ENCODE peak calls at places on chromosome 14, in eight cellular contexts. Z is thyroid gland, O is uterus, N is sigmoid colon, A is adrenal gland, Y is heart left ventricle, J is body of pancreas, V is esophagus squamous epithelium. H is an unnamed sample.

GRCh38 chr14:60736494-60736893 is 1.9 kb downstream of the MNAT1 start:
- DNase-seq in V (no peak), Y (no peak), J (no peak), O (no peak), A (no peak), Z (no peak), N (no peak), H (no peak)

GRCh38 chr14:42222924-42223471 is 616.3 kb downstream of the LRFN5 start:
- DNase-seq in Y (peak), O (no peak), J (no peak), N (no peak), A (no peak), Z (peak), V (no peak), H (no peak)

GRCh38 chr14:95664046-95664445 is 22.2 kb upstream of the TCL1B start:
- DNase-seq in Z (no peak), Y (no peak), O (no peak), J (peak), V (no peak), N (no peak), A (peak), H (no peak)

GRCh38 chr14:104309657-104310369 is 171.4 kb downstream of the KIF26A start:
- DNase-seq in J (no peak), O (no peak), V (no peak), N (peak), Y (peak), A (peak), Z (no peak), H (peak)

GRCh38 chr14:61891251-61891650 is 129.0 kb downstream of the SNAPC1 start:
- DNase-seq in N (no peak), A (no peak), J (no peak), Y (no peak), O (no peak), V (no peak), Z (no peak), H (no peak)

GRCh38 chr14:77599894-77600293 is 16.5 kb downstream of the SPTLC2 start:
- DNase-seq in J (no peak), Y (no peak), O (no peak), A (no peak), V (no peak), Z (no peak), N (no peak), H (no peak)

GRCh38 chr14:61872452-61872851 is 110.2 kb downstream of the SNAPC1 start:
- DNase-seq in Z (no peak), O (no peak), Y (no peak), N (no peak), J (no peak), V (no peak), A (no peak), H (no peak)

GRCh38 chr14:94679941-94680340 is 67.8 kb downstream of the SERPINA3 start:
- DNase-seq in Z (no peak), N (peak), A (no peak), Y (no peak), V (no peak), J (no peak), O (peak), H (peak)

GRCh38 chr14:53306267-53306721 is 153.2 kb upstream of the DDHD1 start:
- DNase-seq in Y (peak), J (peak), O (peak), N (peak), V (no peak), A (peak), Z (peak), H (no peak)

GRCh38 chr14:100147181-100147631 is 12.2 kb downstream of the DEGS2 start:
- DNase-seq in N (no peak), Y (no peak), A (no peak), O (no peak), V (no peak), J (no peak), Z (no peak), H (peak)

GRCh38 chr14:37590096-37590809 is 4.8 kb downstream of the FOXA1 start:
- DNase-seq in N (no peak), A (no peak), Y (no peak), Z (no peak), J (no peak), V (no peak), O (no peak), H (no peak)

GRCh38 chr14:67413806-67414769 is 2.1 kb upstream of the PLEK2 start:
- DNase-seq in Z (peak), V (no peak), N (peak), Y (no peak), A (peak), J (no peak), O (no peak), H (no peak)

GRCh38 chr14:67411375-67411774 is 590 bp downstream of the PLEK2 start:
- DNase-seq in Z (no peak), N (peak), A (peak), V (no peak), Y (no peak), J (no peak), O (no peak), H (no peak)

GRCh38 chr14:67409461-67409860 is 2.5 kb downstream of the PLEK2 start:
- DNase-seq in Z (no peak), V (no peak), Y (no peak), N (peak), J (no peak), A (no peak), O (no peak), H (no peak)

GRCh38 chr14:67410313-67410712 is 1.7 kb downstream of the PLEK2 start:
- DNase-seq in N (peak), Y (no peak), J (peak), Z (no peak), V (no peak), A (no peak), O (no peak), H (no peak)

GRCh38 chr14:67411820-67412421 is at the start of gene PLEK2:
- DNase-seq in V (no peak), O (no peak), Y (no peak), Z (peak), J (peak), A (peak), N (peak), H (peak)
- TF ChIP-seq POLR2A in V (no peak), O (no peak), Y (no peak), Z (peak), J (peak), A (no peak), N (no peak), H (peak)

GRCh38 chr14:91414475-91415342 is 2.9 kb downstream of the CCDC88C start:
- DNase-seq in V (no peak), A (no peak), O (no peak), N (no peak), Y (no peak), J (no peak), Z (no peak), H (no peak)

GRCh38 chr14:91416744-91417133 is 881 bp downstream of the CCDC88C start:
- DNase-seq in Y (no peak), O (no peak), V (no peak), Z (no peak), J (peak), A (no peak), N (no peak), H (peak)

GRCh38 chr14:91417983-91418386 is 365 bp upstream of the CCDC88C start:
- DNase-seq in A (no peak), V (no peak), Z (no peak), Y (no peak), J (peak), O (no peak), N (no peak), H (no peak)

GRCh38 chr14:91417134-91417982 is at the start of gene CCDC88C:
- DNase-seq in O (peak), Y (peak), Z (peak), V (peak), N (no peak), J (peak), A (peak), H (peak)

GRCh38 chr14:91415794-91416743 is 1.6 kb downstream of the CCDC88C start:
- DNase-seq in A (no peak), N (no peak), Z (no peak), Y (no peak), J (peak), V (peak), O (no peak), H (no peak)
- TF ChIP-seq POLR2A in A (no peak), N (no peak), Z (no peak), Y (no peak), J (no peak), V (no peak), O (no peak), H (no peak)

DNA sequence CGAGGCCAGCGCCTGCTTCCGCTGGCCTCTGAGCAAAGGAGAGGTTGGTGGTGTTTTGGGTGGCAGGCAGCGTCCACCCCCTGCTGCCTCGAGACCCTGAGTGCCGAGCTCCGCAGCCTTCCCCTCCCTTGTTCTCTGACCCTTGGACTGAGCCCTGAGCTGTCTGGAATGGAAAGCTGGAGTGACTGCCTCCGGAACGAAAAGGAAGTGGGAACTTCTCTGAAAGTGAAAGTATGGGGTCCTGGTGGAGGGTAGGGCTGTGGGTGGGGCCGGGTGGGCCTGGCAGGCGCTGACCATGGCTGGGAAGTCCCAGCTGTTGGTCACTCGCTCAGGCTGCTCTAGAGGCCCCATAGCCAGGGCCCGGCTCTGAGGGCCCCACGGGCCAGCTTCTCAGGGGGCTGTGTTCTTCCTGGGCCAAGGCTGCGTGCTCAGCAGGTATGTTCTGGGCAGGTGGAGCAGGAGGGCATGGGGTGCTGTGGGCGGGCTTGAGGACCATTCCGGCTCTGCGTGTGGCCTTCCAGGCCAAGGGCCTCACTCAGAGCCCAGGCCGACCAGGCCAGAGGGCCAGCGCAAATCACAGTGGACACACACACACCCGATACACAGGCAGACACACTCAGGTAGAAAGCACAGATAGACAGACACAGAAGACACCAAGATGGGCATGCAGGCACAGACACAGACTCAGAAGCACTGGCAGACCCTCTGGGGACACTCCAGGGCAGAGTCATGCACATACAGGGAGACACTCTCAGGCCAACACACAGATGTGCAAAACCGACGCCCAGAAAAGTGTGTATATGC is at the start of gene EXOC3L4:
- DNase-seq in V (no peak), Y (no peak), A (no peak), N (no peak), J (no peak), O (no peak), Z (no peak), H (no peak)
- TF ChIP-seq POLR2A in V (no peak), Y (no peak), A (no peak), N (no peak), J (no peak), O (no peak), Z (no peak), H (peak)

GRCh38 chr14:50110323-50111037 is 5.9 kb downstream of the VCPKMT start:
- DNase-seq in Z (no peak), N (no peak), J (no peak), A (no peak), O (no peak), V (no peak), Y (no peak), H (no peak)
- TF ChIP-seq POLR2A in Z (no peak), N (no peak), J (no peak), A (no peak), O (no peak), V (no peak), Y (no peak), H (no peak)